ENCODE peak calls at places on chromosome 18, in six cellular contexts. One of them, this sample, is unnamed.

GRCh38 chr18:12048827-12049175 is 44.8 kb upstream of the ANKRD62 start:
- DNase-seq in HTR-8/SVneo: no peak
- DNase-seq in stromal cell of bone marrow: peak
- DNase-seq in activated CD8-positive, alpha-beta memory T cell treated with anti-CD3 and anti-CD28 coated beads, Interleukin-2, amount 50 U/mL, for 4 hours: no peak
- DNase-seq in lower lobe of right lung: no peak
- DNase-seq in NCI-H187: no peak
- DNase-seq in this sample: no peak

GRCh38 chr18:79847606-79848293 is 50.0 kb downstream of the KCNG2 start:
- DNase-seq in NCI-H187: no peak
- DNase-seq in stromal cell of bone marrow: no peak
- DNase-seq in activated CD8-positive, alpha-beta memory T cell treated with anti-CD3 and anti-CD28 coated beads, Interleukin-2, amount 50 U/mL, for 4 hours: no peak
- DNase-seq in lower lobe of right lung: no peak
- DNase-seq in HTR-8/SVneo: no peak
- DNase-seq in this sample: no peak

GRCh38 chr18:68796936-68797690 is 767 bp upstream of the CCDC102B start:
- DNase-seq in NCI-H187: no peak
- DNase-seq in lower lobe of right lung: peak
- DNase-seq in activated CD8-positive, alpha-beta memory T cell treated with anti-CD3 and anti-CD28 coated beads, Interleukin-2, amount 50 U/mL, for 4 hours: no peak
- DNase-seq in stromal cell of bone marrow: peak
- DNase-seq in HTR-8/SVneo: no peak
- DNase-seq in this sample: no peak

GRCh38 chr18:76234559-76234958 is 260.5 kb downstream of the ZNF516 start:
- DNase-seq in HTR-8/SVneo: no peak
- DNase-seq in activated CD8-positive, alpha-beta memory T cell treated with anti-CD3 and anti-CD28 coated beads, Interleukin-2, amount 50 U/mL, for 4 hours: no peak
- DNase-seq in lower lobe of right lung: no peak
- DNase-seq in stromal cell of bone marrow: no peak
- DNase-seq in NCI-H187: no peak
- DNase-seq in this sample: no peak

GRCh38 chr18:49111191-49111988 is 160.6 kb upstream of the SMAD7 start:
- DNase-seq in stromal cell of bone marrow: no peak
- DNase-seq in lower lobe of right lung: no peak
- DNase-seq in HTR-8/SVneo: peak
- DNase-seq in NCI-H187: no peak
- DNase-seq in activated CD8-positive, alpha-beta memory T cell treated with anti-CD3 and anti-CD28 coated beads, Interleukin-2, amount 50 U/mL, for 4 hours: no peak
- DNase-seq in this sample: no peak

GRCh38 chr18:24990548-24991219 is 361.3 kb downstream of the ZNF521 start:
- DNase-seq in NCI-H187: no peak
- DNase-seq in lower lobe of right lung: no peak
- DNase-seq in stromal cell of bone marrow: no peak
- DNase-seq in activated CD8-positive, alpha-beta memory T cell treated with anti-CD3 and anti-CD28 coated beads, Interleukin-2, amount 50 U/mL, for 4 hours: no peak
- DNase-seq in HTR-8/SVneo: no peak
- DNase-seq in this sample: no peak

GRCh38 chr18:8844721-8845148 is 139.4 kb downstream of the MTCL1 start:
- DNase-seq in HTR-8/SVneo: peak
- DNase-seq in stromal cell of bone marrow: no peak
- DNase-seq in lower lobe of right lung: no peak
- DNase-seq in activated CD8-positive, alpha-beta memory T cell treated with anti-CD3 and anti-CD28 coated beads, Interleukin-2, amount 50 U/mL, for 4 hours: no peak
- DNase-seq in NCI-H187: no peak
- DNase-seq in this sample: no peak

GRCh38 chr18:902179-902718 is 2.4 kb upstream of the ADCYAP1 start:
- DNase-seq in NCI-H187: peak
- DNase-seq in stromal cell of bone marrow: no peak
- DNase-seq in HTR-8/SVneo: no peak
- DNase-seq in lower lobe of right lung: no peak
- DNase-seq in activated CD8-positive, alpha-beta memory T cell treated with anti-CD3 and anti-CD28 coated beads, Interleukin-2, amount 50 U/mL, for 4 hours: no peak
- DNase-seq in this sample: no peak

GRCh38 chr18:35635171-35635570 is 53.6 kb downstream of the GALNT1 start:
- DNase-seq in lower lobe of right lung: no peak
- DNase-seq in NCI-H187: no peak
- DNase-seq in activated CD8-positive, alpha-beta memory T cell treated with anti-CD3 and anti-CD28 coated beads, Interleukin-2, amount 50 U/mL, for 4 hours: no peak
- DNase-seq in HTR-8/SVneo: peak
- DNase-seq in stromal cell of bone marrow: no peak
- DNase-seq in this sample: no peak

GRCh38 chr18:56992777-56993176 is 154.1 kb upstream of the BOD1L2 start:
- DNase-seq in activated CD8-positive, alpha-beta memory T cell treated with anti-CD3 and anti-CD28 coated beads, Interleukin-2, amount 50 U/mL, for 4 hours: no peak
- DNase-seq in HTR-8/SVneo: no peak
- DNase-seq in NCI-H187: no peak
- DNase-seq in stromal cell of bone marrow: no peak
- DNase-seq in lower lobe of right lung: no peak
- DNase-seq in this sample: no peak

GRCh38 chr18:11857177-11857887 is 6.1 kb downstream of the CHMP1B start:
- DNase-seq in lower lobe of right lung: no peak
- DNase-seq in HTR-8/SVneo: peak
- DNase-seq in activated CD8-positive, alpha-beta memory T cell treated with anti-CD3 and anti-CD28 coated beads, Interleukin-2, amount 50 U/mL, for 4 hours: no peak
- DNase-seq in stromal cell of bone marrow: peak
- DNase-seq in NCI-H187: no peak
- DNase-seq in this sample: peak

GRCh38 chr18:57060814-57061213 is 86.1 kb upstream of the BOD1L2 start:
- DNase-seq in lower lobe of right lung: no peak
- DNase-seq in HTR-8/SVneo: no peak
- DNase-seq in NCI-H187: no peak
- DNase-seq in activated CD8-positive, alpha-beta memory T cell treated with anti-CD3 and anti-CD28 coated beads, Interleukin-2, amount 50 U/mL, for 4 hours: no peak
- DNase-seq in stromal cell of bone marrow: no peak
- DNase-seq in this sample: no peak

GRCh38 chr18:41457730-41458129 is 497.3 kb upstream of the PIK3C3 start:
- DNase-seq in HTR-8/SVneo: no peak
- DNase-seq in activated CD8-positive, alpha-beta memory T cell treated with anti-CD3 and anti-CD28 coated beads, Interleukin-2, amount 50 U/mL, for 4 hours: no peak
- DNase-seq in NCI-H187: no peak
- DNase-seq in lower lobe of right lung: no peak
- DNase-seq in stromal cell of bone marrow: no peak
- DNase-seq in this sample: no peak

GRCh38 chr18:77765468-77765867 is 515.8 kb downstream of the GALR1 start:
- DNase-seq in activated CD8-positive, alpha-beta memory T cell treated with anti-CD3 and anti-CD28 coated beads, Interleukin-2, amount 50 U/mL, for 4 hours: no peak
- DNase-seq in stromal cell of bone marrow: no peak
- DNase-seq in HTR-8/SVneo: no peak
- DNase-seq in NCI-H187: peak
- DNase-seq in lower lobe of right lung: no peak
- DNase-seq in this sample: peak

GRCh38 chr18:23324056-23324811 is 128.9 kb upstream of the RIOK3 start:
- DNase-seq in stromal cell of bone marrow: no peak
- DNase-seq in activated CD8-positive, alpha-beta memory T cell treated with anti-CD3 and anti-CD28 coated beads, Interleukin-2, amount 50 U/mL, for 4 hours: no peak
- DNase-seq in lower lobe of right lung: no peak
- DNase-seq in HTR-8/SVneo: no peak
- DNase-seq in NCI-H187: no peak
- DNase-seq in this sample: no peak

GRCh38 chr18:69480460-69480859 is 79.8 kb downstream of the DOK6 start:
- DNase-seq in HTR-8/SVneo: no peak
- DNase-seq in NCI-H187: no peak
- DNase-seq in lower lobe of right lung: no peak
- DNase-seq in stromal cell of bone marrow: no peak
- DNase-seq in activated CD8-positive, alpha-beta memory T cell treated with anti-CD3 and anti-CD28 coated beads, Interleukin-2, amount 50 U/mL, for 4 hours: no peak
- DNase-seq in this sample: no peak

GRCh38 chr18:77984178-77984577 is 734.5 kb downstream of the GALR1 start:
- DNase-seq in stromal cell of bone marrow: no peak
- DNase-seq in HTR-8/SVneo: no peak
- DNase-seq in lower lobe of right lung: no peak
- DNase-seq in activated CD8-positive, alpha-beta memory T cell treated with anti-CD3 and anti-CD28 coated beads, Interleukin-2, amount 50 U/mL, for 4 hours: no peak
- DNase-seq in NCI-H187: no peak
- DNase-seq in this sample: no peak

GRCh38 chr18:43772907-43773306 is 495.6 kb upstream of the SYT4 start:
- DNase-seq in HTR-8/SVneo: no peak
- DNase-seq in stromal cell of bone marrow: no peak
- DNase-seq in NCI-H187: no peak
- DNase-seq in activated CD8-positive, alpha-beta memory T cell treated with anti-CD3 and anti-CD28 coated beads, Interleukin-2, amount 50 U/mL, for 4 hours: no peak
- DNase-seq in lower lobe of right lung: no peak
- DNase-seq in this sample: no peak

GRCh38 chr18:23337599-23338444 is 115.3 kb upstream of the RIOK3 start:
- DNase-seq in lower lobe of right lung: no peak
- DNase-seq in activated CD8-positive, alpha-beta memory T cell treated with anti-CD3 and anti-CD28 coated beads, Interleukin-2, amount 50 U/mL, for 4 hours: no peak
- DNase-seq in NCI-H187: peak
- DNase-seq in HTR-8/SVneo: no peak
- DNase-seq in stromal cell of bone marrow: peak
- DNase-seq in this sample: no peak

GRCh38 chr18:11872479-11873136 is 21.4 kb downstream of the CHMP1B start:
- DNase-seq in stromal cell of bone marrow: peak
- DNase-seq in NCI-H187: no peak
- DNase-seq in lower lobe of right lung: no peak
- DNase-seq in HTR-8/SVneo: peak
- DNase-seq in activated CD8-positive, alpha-beta memory T cell treated with anti-CD3 and anti-CD28 coated beads, Interleukin-2, amount 50 U/mL, for 4 hours: no peak
- DNase-seq in this sample: peak

GRCh38 chr18:12592597-12593127 is 65.2 kb downstream of the SPIRE1 start:
- DNase-seq in lower lobe of right lung: no peak
- DNase-seq in activated CD8-positive, alpha-beta memory T cell treated with anti-CD3 and anti-CD28 coated beads, Interleukin-2, amount 50 U/mL, for 4 hours: no peak
- DNase-seq in stromal cell of bone marrow: no peak
- DNase-seq in HTR-8/SVneo: no peak
- DNase-seq in NCI-H187: no peak
- DNase-seq in this sample: no peak

GRCh38 chr18:56563568-56563967 is 74.8 kb downstream of the TXNL1 start:
- DNase-seq in HTR-8/SVneo: no peak
- DNase-seq in NCI-H187: no peak
- DNase-seq in activated CD8-positive, alpha-beta memory T cell treated with anti-CD3 and anti-CD28 coated beads, Interleukin-2, amount 50 U/mL, for 4 hours: no peak
- DNase-seq in stromal cell of bone marrow: no peak
- DNase-seq in lower lobe of right lung: no peak
- DNase-seq in this sample: no peak

GRCh38 chr18:58892536-58892935 is 27.9 kb downstream of the ZNF532 start:
- DNase-seq in NCI-H187: no peak
- DNase-seq in HTR-8/SVneo: no peak
- DNase-seq in lower lobe of right lung: no peak
- DNase-seq in activated CD8-positive, alpha-beta memory T cell treated with anti-CD3 and anti-CD28 coated beads, Interleukin-2, amount 50 U/mL, for 4 hours: no peak
- DNase-seq in stromal cell of bone marrow: no peak
- DNase-seq in this sample: no peak

GRCh38 chr18:23682472-23682871 is 6.8 kb upstream of the LAMA3 start:
- DNase-seq in NCI-H187: no peak
- DNase-seq in activated CD8-positive, alpha-beta memory T cell treated with anti-CD3 and anti-CD28 coated beads, Interleukin-2, amount 50 U/mL, for 4 hours: no peak
- DNase-seq in HTR-8/SVneo: no peak
- DNase-seq in lower lobe of right lung: no peak
- DNase-seq in stromal cell of bone marrow: no peak
- DNase-seq in this sample: no peak

GRCh38 chr18:48167901-48168300 is 237.4 kb upstream of the SMAD2 start:
- DNase-seq in stromal cell of bone marrow: no peak
- DNase-seq in HTR-8/SVneo: no peak
- DNase-seq in activated CD8-positive, alpha-beta memory T cell treated with anti-CD3 and anti-CD28 coated beads, Interleukin-2, amount 50 U/mL, for 4 hours: no peak
- DNase-seq in lower lobe of right lung: no peak
- DNase-seq in NCI-H187: no peak
- DNase-seq in this sample: peak

GRCh38 chr18:9642799-9643445 is 28.6 kb upstream of the PPP4R1 start:
- DNase-seq in HTR-8/SVneo: peak
- DNase-seq in activated CD8-positive, alpha-beta memory T cell treated with anti-CD3 and anti-CD28 coated beads, Interleukin-2, amount 50 U/mL, for 4 hours: no peak
- DNase-seq in NCI-H187: no peak
- DNase-seq in stromal cell of bone marrow: no peak
- DNase-seq in lower lobe of right lung: no peak
- DNase-seq in this sample: no peak

GRCh38 chr18:70377857-70378701 is 89.2 kb downstream of the SOCS6 start:
- DNase-seq in NCI-H187: no peak
- DNase-seq in activated CD8-positive, alpha-beta memory T cell treated with anti-CD3 and anti-CD28 coated beads, Interleukin-2, amount 50 U/mL, for 4 hours: no peak
- DNase-seq in HTR-8/SVneo: no peak
- DNase-seq in stromal cell of bone marrow: no peak
- DNase-seq in lower lobe of right lung: no peak
- DNase-seq in this sample: no peak

GRCh38 chr18:40234217-40234616 is 1720.8 kb upstream of the PIK3C3 start:
- DNase-seq in NCI-H187: no peak
- DNase-seq in stromal cell of bone marrow: no peak
- DNase-seq in activated CD8-positive, alpha-beta memory T cell treated with anti-CD3 and anti-CD28 coated beads, Interleukin-2, amount 50 U/mL, for 4 hours: no peak
- DNase-seq in lower lobe of right lung: no peak
- DNase-seq in HTR-8/SVneo: no peak
- DNase-seq in this sample: no peak

GRCh38 chr18:3815991-3816390 is 366.0 kb downstream of the TGIF1 start:
- DNase-seq in lower lobe of right lung: no peak
- DNase-seq in activated CD8-positive, alpha-beta memory T cell treated with anti-CD3 and anti-CD28 coated beads, Interleukin-2, amount 50 U/mL, for 4 hours: no peak
- DNase-seq in NCI-H187: no peak
- DNase-seq in HTR-8/SVneo: no peak
- DNase-seq in stromal cell of bone marrow: no peak
- DNase-seq in this sample: no peak

GRCh38 chr18:9419956-9420631 is 55.2 kb upstream of the RALBP1 start:
- DNase-seq in lower lobe of right lung: no peak
- DNase-seq in activated CD8-positive, alpha-beta memory T cell treated with anti-CD3 and anti-CD28 coated beads, Interleukin-2, amount 50 U/mL, for 4 hours: no peak
- DNase-seq in NCI-H187: no peak
- DNase-seq in HTR-8/SVneo: no peak
- DNase-seq in stromal cell of bone marrow: no peak
- DNase-seq in this sample: no peak

GRCh38 chr18:13463526-13463925 is 245.0 kb downstream of the LDLRAD4 start:
- DNase-seq in NCI-H187: no peak
- DNase-seq in activated CD8-positive, alpha-beta memory T cell treated with anti-CD3 and anti-CD28 coated beads, Interleukin-2, amount 50 U/mL, for 4 hours: no peak
- DNase-seq in stromal cell of bone marrow: no peak
- DNase-seq in HTR-8/SVneo: no peak
- DNase-seq in lower lobe of right lung: no peak
- DNase-seq in this sample: no peak

GRCh38 chr18:39455300-39455699 is 1889.7 kb upstream of the CELF4 start:
- DNase-seq in lower lobe of right lung: no peak
- DNase-seq in activated CD8-positive, alpha-beta memory T cell treated with anti-CD3 and anti-CD28 coated beads, Interleukin-2, amount 50 U/mL, for 4 hours: no peak
- DNase-seq in stromal cell of bone marrow: no peak
- DNase-seq in HTR-8/SVneo: no peak
- DNase-seq in NCI-H187: no peak
- DNase-seq in this sample: peak

GRCh38 chr18:7872569-7872968 is 305.5 kb downstream of the PTPRM start:
- DNase-seq in NCI-H187: peak
- DNase-seq in HTR-8/SVneo: peak
- DNase-seq in lower lobe of right lung: no peak
- DNase-seq in stromal cell of bone marrow: peak
- DNase-seq in activated CD8-positive, alpha-beta memory T cell treated with anti-CD3 and anti-CD28 coated beads, Interleukin-2, amount 50 U/mL, for 4 hours: no peak
- DNase-seq in this sample: peak

GRCh38 chr18:26909599-26910290 is 44.2 kb upstream of the AQP4 start:
- DNase-seq in HTR-8/SVneo: no peak
- DNase-seq in activated CD8-positive, alpha-beta memory T cell treated with anti-CD3 and anti-CD28 coated beads, Interleukin-2, amount 50 U/mL, for 4 hours: no peak
- DNase-seq in lower lobe of right lung: no peak
- DNase-seq in NCI-H187: no peak
- DNase-seq in stromal cell of bone marrow: no peak
- DNase-seq in this sample: no peak

GRCh38 chr18:58671941-58672565 is 788 bp downstream of the MALT1 start:
- DNase-seq in NCI-H187: peak
- DNase-seq in HTR-8/SVneo: peak
- DNase-seq in lower lobe of right lung: peak
- DNase-seq in stromal cell of bone marrow: no peak
- DNase-seq in activated CD8-positive, alpha-beta memory T cell treated with anti-CD3 and anti-CD28 coated beads, Interleukin-2, amount 50 U/mL, for 4 hours: no peak
- DNase-seq in this sample: peak

GRCh38 chr18:1094408-1094807 is 189.7 kb downstream of the ADCYAP1 start:
- DNase-seq in HTR-8/SVneo: peak
- DNase-seq in stromal cell of bone marrow: peak
- DNase-seq in lower lobe of right lung: no peak
- DNase-seq in activated CD8-positive, alpha-beta memory T cell treated with anti-CD3 and anti-CD28 coated beads, Interleukin-2, amount 50 U/mL, for 4 hours: no peak
- DNase-seq in NCI-H187: no peak
- DNase-seq in this sample: no peak